ENCODE peak calls at places on chromosome 15, in seven cellular contexts. One of them, this sample, is unnamed.

GRCh38 chr15:31485431-31485830 is 158.8 kb downstream of the KLF13 start:
- DNase-seq in H54: no peak
- DNase-seq in GM03348: no peak
- DNase-seq in posterior cingulate gyrus: no peak
- DNase-seq in Kasumi-1: no peak
- DNase-seq in activated naive CD4-positive, alpha-beta T cell treated with Interleukin-2 at 50 U/mL for 16 hours: no peak
- DNase-seq in ACHN: no peak
- DNase-seq in this sample: no peak

GRCh38 chr15:100573526-100573925 is 28.5 kb downstream of the LINS1 start:
- DNase-seq in H54: no peak
- DNase-seq in GM03348: no peak
- DNase-seq in posterior cingulate gyrus: no peak
- DNase-seq in Kasumi-1: no peak
- DNase-seq in activated naive CD4-positive, alpha-beta T cell treated with Interleukin-2 at 50 U/mL for 16 hours: no peak
- DNase-seq in ACHN: no peak
- DNase-seq in this sample: no peak

GRCh38 chr15:101258238-101259144 is 6.6 kb upstream of the CHSY1 start:
- DNase-seq in H54: no peak
- DNase-seq in GM03348: peak; percentile 67
- DNase-seq in posterior cingulate gyrus: peak; percentile 42
- DNase-seq in Kasumi-1: peak; percentile 69
- DNase-seq in activated naive CD4-positive, alpha-beta T cell treated with Interleukin-2 at 50 U/mL for 16 hours: peak; percentile 54
- DNase-seq in ACHN: peak; percentile 68
- DNase-seq in this sample: peak; percentile 80

GRCh38 chr15:35479423-35479822 is 66.5 kb downstream of the DPH6 start:
- DNase-seq in H54: no peak
- DNase-seq in GM03348: no peak
- DNase-seq in posterior cingulate gyrus: no peak
- DNase-seq in Kasumi-1: no peak
- DNase-seq in activated naive CD4-positive, alpha-beta T cell treated with Interleukin-2 at 50 U/mL for 16 hours: no peak
- DNase-seq in ACHN: no peak
- DNase-seq in this sample: no peak

GRCh38 chr15:73353734-73354133 is 15.0 kb downstream of the HCN4 start:
- DNase-seq in H54: no peak
- DNase-seq in GM03348: no peak
- DNase-seq in posterior cingulate gyrus: no peak
- DNase-seq in Kasumi-1: no peak
- DNase-seq in activated naive CD4-positive, alpha-beta T cell treated with Interleukin-2 at 50 U/mL for 16 hours: no peak
- DNase-seq in ACHN: no peak
- DNase-seq in this sample: no peak

GRCh38 chr15:85825118-85825517 is 30.4 kb upstream of the KLHL25 start:
- DNase-seq in H54: no peak
- DNase-seq in GM03348: no peak
- DNase-seq in posterior cingulate gyrus: no peak
- DNase-seq in Kasumi-1: no peak
- DNase-seq in activated naive CD4-positive, alpha-beta T cell treated with Interleukin-2 at 50 U/mL for 16 hours: no peak
- DNase-seq in ACHN: no peak
- DNase-seq in this sample: no peak

GRCh38 chr15:66241886-66242285 is 11.7 kb downstream of the MEGF11 start:
- DNase-seq in H54: no peak
- DNase-seq in GM03348: no peak
- DNase-seq in posterior cingulate gyrus: no peak
- DNase-seq in Kasumi-1: no peak
- DNase-seq in activated naive CD4-positive, alpha-beta T cell treated with Interleukin-2 at 50 U/mL for 16 hours: no peak
- DNase-seq in ACHN: no peak
- DNase-seq in this sample: no peak

GRCh38 chr15:92142242-92143232 is 251.1 kb upstream of the ST8SIA2 start:
- DNase-seq in H54: no peak
- DNase-seq in GM03348: no peak
- DNase-seq in posterior cingulate gyrus: no peak
- DNase-seq in Kasumi-1: no peak
- DNase-seq in activated naive CD4-positive, alpha-beta T cell treated with Interleukin-2 at 50 U/mL for 16 hours: no peak
- DNase-seq in ACHN: no peak
- DNase-seq in this sample: no peak

GRCh38 chr15:71800190-71800589 is 10.2 kb upstream of the NR2E3 start:
- DNase-seq in H54: no peak
- DNase-seq in GM03348: no peak
- DNase-seq in posterior cingulate gyrus: no peak
- DNase-seq in Kasumi-1: no peak
- DNase-seq in activated naive CD4-positive, alpha-beta T cell treated with Interleukin-2 at 50 U/mL for 16 hours: no peak
- DNase-seq in ACHN: peak; percentile 64
- DNase-seq in this sample: no peak

This sample was measured in head of caudate nucleus.